ENCODE peak calls at places on chromosomes 13 and 19, in five cellular contexts. Z is Peyer's patch; K is psoas muscle; Y is CD8-positive, alpha-beta memory T cell; E is tibial nerve. U is an unnamed sample.

GRCh38 chr19:50798943-50799851 is 9.0 kb downstream of the ACP4 start:
- DNase-seq in Z (no peak), K (no peak), Y (no peak), E (no peak), U (no peak)

GRCh38 chr13:48559638-48560320 is 26.9 kb upstream of the RCBTB2 start:
- DNase-seq in Z (no peak), K (no peak), E (no peak), Y (no peak), U (no peak)

GRCh38 chr13:77184455-77184854 is 142.4 kb downstream of the MYCBP2 start:
- DNase-seq in Z (no peak), K (no peak), E (no peak), Y (no peak), U (no peak)

GRCh38 chr13:66076417-66076816 is 1153.7 kb downstream of the PCDH9 start:
- DNase-seq in Y (no peak), E (no peak), Z (no peak), K (no peak), U (no peak)

GRCh38 chr13:75359266-75359665 is 122.7 kb downstream of the TBC1D4 start:
- DNase-seq in E (no peak), Y (no peak), Z (no peak), K (no peak), U (no peak)

GRCh38 chr13:77595166-77595810 is 59.8 kb downstream of the SCEL start:
- DNase-seq in Y (no peak), E (no peak), Z (no peak), K (no peak), U (no peak)

GRCh38 chr13:67296511-67296910 is 66.4 kb upstream of the PCDH9 start:
- DNase-seq in E (no peak), Y (no peak), Z (no peak), K (no peak), U (no peak)

GRCh38 chr13:26024558-26024957 is 27.3 kb downstream of the SHISA2 start:
- DNase-seq in E (no peak), Z (no peak), Y (no peak), K (no peak), U (no peak)

GRCh38 chr19:3672993-3673392 is 27.3 kb downstream of the PIP5K1C start:
- DNase-seq in Z (no peak), Y (no peak), K (no peak), E (no peak), U (no peak)

GRCh38 chr19:33558846-33559245 is 37.3 kb upstream of the PEPD start:
- DNase-seq in K (no peak), E (peak; percentile 6), Z (no peak), Y (no peak), U (no peak)

GRCh38 chr19:49855676-49856573 is 5.0 kb downstream of the PTOV1 start:
- DNase-seq in K (no peak), Z (peak; percentile 40), E (no peak), Y (no peak), U (no peak)

GRCh38 chr13:63864171-63864902 is 2448.7 kb upstream of the PCDH20 start:
- DNase-seq in K (no peak), Y (no peak), Z (no peak), E (no peak), U (no peak)

GRCh38 chr13:89695343-89696257 is 1651.9 kb upstream of the MIR17HG start:
- DNase-seq in E (peak; percentile 35), Z (no peak), Y (no peak), K (no peak), U (peak; percentile 71)

GRCh38 chr19:29006057-29006735 is 206.8 kb downstream of the UQCRFS1 start:
- DNase-seq in Y (no peak), K (no peak), Z (no peak), E (no peak), U (no peak)

GRCh38 chr19:5231857-5232503 is 108.6 kb downstream of the PTPRS start:
- DNase-seq in Y (no peak), E (no peak), K (no peak), Z (no peak), U (no peak)

GRCh38 chr19:56637976-56638555 is 4.9 kb upstream of the SMIM17 start:
- DNase-seq in Z (no peak), E (peak; percentile 30), Y (no peak), K (no peak), U (peak; percentile 76)

GRCh38 chr13:113667771-113668490 is 912 bp downstream of the GRK1 start:
- DNase-seq in Z (peak; percentile 37), Y (no peak), K (peak; percentile 26), E (no peak), U (no peak)

GRCh38 chr13:28532226-28533048 is 37.5 kb upstream of the FLT1 start:
- DNase-seq in Y (peak; percentile 7), E (no peak), Z (peak; percentile 61), K (peak; percentile 66), U (no peak)

GRCh38 chr19:43594710-43595604 is 977 bp downstream of the IRGQ start:
- DNase-seq in E (no peak), K (peak; percentile 72), Z (peak; percentile 74), Y (peak; percentile 75), U (peak; percentile 52)

GRCh38 chr19:52786078-52786463 is 520 bp downstream of the ZNF600 start:
- DNase-seq in K (no peak), E (no peak), Z (peak; percentile 65), Y (peak; percentile 4), U (no peak)

GRCh38 chr19:48443262-48443661 is 2.5 kb upstream of the GRWD1 start:
- DNase-seq in Y (peak; percentile 12), Z (no peak), E (no peak), K (no peak), U (no peak)

GRCh38 chr13:83753912-83754624 is 128.2 kb downstream of the SLITRK1 start:
- DNase-seq in K (no peak), Y (no peak), E (no peak), Z (no peak), U (no peak)

GRCh38 chr13:98508280-98509074 is 68.4 kb downstream of the STK24 start:
- DNase-seq in E (no peak), Z (no peak), K (no peak), Y (no peak), U (peak; percentile 29)

GRCh38 chr13:91185294-91185863 is 162.1 kb upstream of the MIR17HG start:
- DNase-seq in E (no peak), Z (no peak), K (no peak), Y (no peak), U (no peak)

GRCh38 chr13:37473035-37473434 is 125.5 kb downstream of the POSTN start:
- DNase-seq in E (no peak), K (no peak), Y (no peak), Z (no peak), U (no peak)

GRCh38 chr19:15299568-15300409 is 32.5 kb downstream of the BRD4 start:
- DNase-seq in Z (no peak), Y (no peak), K (no peak), E (no peak), U (no peak)

GRCh38 chr19:35247526-35248309 is 1.1 kb upstream of the LSR start:
- DNase-seq in K (no peak), Z (peak; percentile 94), E (no peak), Y (peak; percentile 58), U (peak; percentile 97)

GRCh38 chr19:4108767-4109625 is 14.9 kb downstream of the MAP2K2 start:
- DNase-seq in K (no peak), Z (no peak), Y (peak; percentile 87), E (no peak), U (no peak)

GRCh38 chr19:30911491-30911890 is 437.7 kb downstream of the TSHZ3 start:
- DNase-seq in Z (no peak), E (no peak), K (no peak), Y (no peak), U (no peak)

GRCh38 chr13:113342820-113343691 is 20.9 kb downstream of the GRTP1 start:
- DNase-seq in E (no peak), K (peak; percentile 37), Y (no peak), Z (no peak), U (no peak)

GRCh38 chr13:52447354-52447753 is 3.1 kb downstream of the VPS36 start:
- DNase-seq in Z (no peak), K (no peak), E (no peak), Y (no peak), U (no peak)

GRCh38 chr13:20702945-20703784 is at the start of gene IL17D:
- DNase-seq in K (peak; percentile 62), E (no peak), Y (peak; percentile 49), Z (peak; percentile 64), U (peak; percentile 55)

GRCh38 chr13:77533875-77534788 is 1.4 kb upstream of the SCEL start:
- DNase-seq in Z (no peak), K (no peak), Y (no peak), E (no peak), U (no peak)

DNA sequence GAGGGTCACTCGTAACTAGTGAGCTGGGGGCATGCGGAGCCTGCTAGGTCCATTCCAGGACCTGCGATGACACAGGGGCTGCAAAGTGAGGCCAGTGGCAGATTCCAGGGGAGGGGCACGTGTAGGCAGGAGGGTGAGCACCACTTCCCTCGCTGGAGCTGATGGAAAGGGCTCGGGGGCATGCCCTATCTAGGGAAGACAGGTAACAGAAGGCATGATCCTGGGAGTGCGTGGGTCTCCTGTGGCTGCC is 51.2 kb downstream of the KLF2 start:
- DNase-seq in Y (no peak), Z (no peak), K (peak; percentile 37), E (no peak), U (no peak)
- H3K4me1 ChIP-seq in Y (peaks cover 90% of the 10 kb centered on the region), Z (peaks cover 8% of the 10 kb centered on the region), K (peaks cover 8% of the 10 kb centered on the region), E (no peaks in the 10 kb centered on the region), U (no peaks in the 10 kb centered on the region)

DNA sequence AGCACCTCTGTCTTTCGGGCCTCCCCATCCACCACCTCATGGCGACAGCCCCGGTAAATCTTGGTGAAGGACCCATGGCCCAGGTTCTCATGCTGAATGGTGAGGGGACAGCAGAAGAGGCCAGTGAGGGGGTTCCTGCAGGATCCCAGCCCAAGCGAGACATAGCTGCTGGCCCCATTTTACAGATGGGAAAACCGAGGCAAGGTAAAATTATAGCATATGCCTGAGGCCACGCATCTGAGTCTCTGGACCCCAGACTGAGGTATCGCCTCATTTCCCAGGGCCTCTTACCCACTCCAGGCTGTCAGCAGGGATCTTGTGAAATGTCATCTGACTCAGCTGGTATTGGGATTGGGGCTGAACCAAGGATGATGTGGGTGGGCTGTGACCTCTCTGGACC is 9.8 kb downstream of the JAK3 start:
- DNase-seq in K (no peak), E (no peak), Y (no peak), Z (no peak), U (no peak)
- H3K36me3 ChIP-seq in K (no peaks in the 10 kb centered on the region), E (no peaks in the 10 kb centered on the region), Y (peaks cover 71% of the 10 kb centered on the region), Z (no peaks in the 10 kb centered on the region), U (no peaks in the 10 kb centered on the region)

DNA sequence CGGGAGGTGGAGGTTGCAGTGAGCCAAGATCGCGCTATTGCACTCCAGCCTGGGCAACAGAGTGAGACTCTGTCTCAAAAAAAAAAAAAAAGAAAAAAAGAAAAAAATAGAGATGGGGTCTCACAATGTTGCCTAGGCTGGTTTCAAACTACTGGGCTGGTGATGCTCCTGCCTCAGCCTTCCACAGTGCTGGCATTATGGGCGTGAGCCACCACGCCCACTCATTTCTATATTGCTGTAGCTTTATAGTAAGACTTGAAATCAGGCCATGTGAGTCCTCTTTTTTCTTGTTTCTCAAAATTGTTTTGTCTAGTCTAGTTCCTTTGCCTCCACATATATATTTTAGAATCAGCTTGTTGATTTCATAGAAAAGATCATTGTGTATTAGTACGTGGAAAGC is 18.3 kb downstream of the DNM2 start:
- DNase-seq in Z (no peak), E (no peak), Y (no peak), K (no peak), U (no peak)
- H3K4me1 ChIP-seq in Z (peaks cover 17% of the 10 kb centered on the region), E (no peaks in the 10 kb centered on the region), Y (peaks cover 21% of the 10 kb centered on the region), K (peaks cover 5% of the 10 kb centered on the region), U (peaks cover 7% of the 10 kb centered on the region)

DNA sequence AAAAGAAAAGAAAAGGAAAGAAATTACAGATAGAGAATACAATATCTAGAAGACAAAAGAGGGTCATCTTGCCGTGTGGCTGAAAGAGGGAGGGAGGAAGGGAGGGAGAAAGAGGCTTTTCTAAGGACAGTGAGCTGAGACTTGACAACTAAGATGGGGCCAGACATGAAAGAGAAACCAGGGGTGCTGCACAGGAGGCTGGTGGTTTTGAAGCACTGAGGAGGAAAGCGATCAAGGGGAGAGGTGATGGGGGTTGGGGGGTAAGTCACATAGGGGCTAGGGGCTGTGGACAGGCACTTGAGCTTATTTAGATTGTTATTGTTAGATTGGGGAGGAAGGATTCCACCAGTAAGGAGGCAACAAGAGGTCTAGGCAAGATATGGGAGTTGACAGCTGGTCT is 17.3 kb downstream of the PNPLA6 start:
- DNase-seq in Z (no peak), E (no peak), K (no peak), Y (no peak), U (no peak)
- H3K36me3 ChIP-seq in Z (no peaks in the 10 kb centered on the region), E (peaks cover 2% of the 10 kb centered on the region), K (peaks cover 52% of the 10 kb centered on the region), Y (peaks cover 11% of the 10 kb centered on the region), U (no peaks in the 10 kb centered on the region)

U was measured in Caco-2.